ENCODE peak calls at places on chromosomes 13 and 19, in four cellular contexts. Z is retinal pigment epithelial cell, W is ascending aorta, O is nephron progenitor cell. V is an unnamed sample.

GRCh38 chr13:31878955-31879354 is 139.6 kb downstream of the RXFP2 start:
- DNase-seq in Z (no peak), W (no peak), O (no peak), V (no peak)

GRCh38 chr19:1276620-1277007 is 1.3 kb downstream of the FAM174C start:
- DNase-seq in Z (no peak), W (no peak), O (no peak), V (no peak)

GRCh38 chr13:107835339-107836018 is 379.9 kb downstream of the LIG4 start:
- DNase-seq in Z (peak; percentile 81), W (no peak), O (no peak), V (peak; percentile 87)

GRCh38 chr19:40366697-40367561 is 18.4 kb downstream of the PLD3 start:
- DNase-seq in Z (no peak), W (no peak), O (peak; percentile 57), V (peak; percentile 34)

GRCh38 chr19:54424201-54424600 is 8.9 kb downstream of the TTYH1 start:
- DNase-seq in Z (no peak), W (no peak), O (no peak), V (no peak)

GRCh38 chr13:49246850-49247721 is 639 bp upstream of the CDADC1 start:
- DNase-seq in Z (no peak), W (no peak), O (no peak), V (peak; percentile 3)

GRCh38 chr19:49601482-49602038 is 10.6 kb downstream of the PRR12 start:
- DNase-seq in Z (no peak), W (no peak), O (no peak), V (no peak)

GRCh38 chr13:45718063-45718462 is 15.9 kb downstream of the CBY2 start:
- DNase-seq in Z (no peak), W (no peak), O (no peak), V (peak; percentile 21)

GRCh38 chr13:44146162-44146561 is 227.5 kb upstream of the SERP2 start:
- DNase-seq in Z (no peak), W (no peak), O (no peak), V (no peak)

GRCh38 chr13:97257228-97257755 is 35.2 kb downstream of the MBNL2 start:
- DNase-seq in Z (no peak), W (no peak), O (no peak), V (no peak)

GRCh38 chr13:97256343-97256783 is 34.2 kb downstream of the MBNL2 start:
- DNase-seq in Z (peak; percentile 93), W (no peak), O (no peak), V (peak; percentile 96)

GRCh38 chr13:97259787-97260641 is 37.9 kb downstream of the MBNL2 start:
- DNase-seq in Z (no peak), W (no peak), O (peak; percentile 19), V (peak; percentile 87)

GRCh38 chr13:97258801-97259200 is 36.7 kb downstream of the MBNL2 start:
- DNase-seq in Z (peak; percentile 66), W (no peak), O (no peak), V (peak; percentile 80)

GRCh38 chr13:97257800-97258799 is 36.0 kb downstream of the MBNL2 start:
- DNase-seq in Z (peak; percentile 86), W (peak; percentile 18), O (no peak), V (peak; percentile 96)
- TF ChIP-seq CTCF in Z (peak; percentile 32), W (no peak), O (no peak), V (peak; percentile 46)

GRCh38 chr13:112588490-112589297 is 741 bp upstream of the TUBGCP3 start:
- DNase-seq in Z (no peak), W (no peak), O (no peak), V (no peak)

GRCh38 chr13:112586334-112586733 is 1.6 kb downstream of the TUBGCP3 start:
- DNase-seq in Z (no peak), W (no peak), O (no peak), V (no peak)

GRCh38 chr13:112583592-112584277 is 4.2 kb downstream of the TUBGCP3 start:
- DNase-seq in Z (no peak), W (peak; percentile 30), O (no peak), V (no peak)

GRCh38 chr13:112587767-112588489 is at the start of gene TUBGCP3:
- DNase-seq in Z (peak; percentile 34), W (no peak), O (peak; percentile 81), V (peak; percentile 83)

DNA sequence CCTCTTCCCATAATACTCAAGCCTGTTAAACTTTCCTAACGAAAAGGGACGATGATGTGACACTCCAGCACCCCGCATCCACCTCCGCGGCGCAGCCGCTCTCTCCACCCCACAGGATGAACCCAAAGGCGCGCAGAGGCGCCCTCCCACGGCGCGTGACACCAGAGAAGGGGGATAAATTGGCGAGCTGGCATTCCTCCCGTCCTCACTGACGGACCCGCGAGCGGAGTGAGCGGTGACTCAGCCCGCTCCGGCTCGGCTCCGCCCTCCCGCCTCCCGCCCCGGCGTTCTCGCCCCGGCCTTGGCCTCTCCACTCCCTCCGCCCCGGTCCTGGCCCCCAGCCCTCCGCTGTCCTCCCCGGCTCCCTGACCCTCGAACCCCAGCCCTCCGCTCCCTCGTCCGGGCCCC is 590 bp downstream of the TUBGCP3 start:
- DNase-seq in Z (peak; percentile 31), W (peak; percentile 62), O (peak; percentile 84), V (peak; percentile 80)
- TF ChIP-seq CTCF in Z (peak; percentile 14), W (peak; percentile 22), O (no peak), V (no peak)

DNA sequence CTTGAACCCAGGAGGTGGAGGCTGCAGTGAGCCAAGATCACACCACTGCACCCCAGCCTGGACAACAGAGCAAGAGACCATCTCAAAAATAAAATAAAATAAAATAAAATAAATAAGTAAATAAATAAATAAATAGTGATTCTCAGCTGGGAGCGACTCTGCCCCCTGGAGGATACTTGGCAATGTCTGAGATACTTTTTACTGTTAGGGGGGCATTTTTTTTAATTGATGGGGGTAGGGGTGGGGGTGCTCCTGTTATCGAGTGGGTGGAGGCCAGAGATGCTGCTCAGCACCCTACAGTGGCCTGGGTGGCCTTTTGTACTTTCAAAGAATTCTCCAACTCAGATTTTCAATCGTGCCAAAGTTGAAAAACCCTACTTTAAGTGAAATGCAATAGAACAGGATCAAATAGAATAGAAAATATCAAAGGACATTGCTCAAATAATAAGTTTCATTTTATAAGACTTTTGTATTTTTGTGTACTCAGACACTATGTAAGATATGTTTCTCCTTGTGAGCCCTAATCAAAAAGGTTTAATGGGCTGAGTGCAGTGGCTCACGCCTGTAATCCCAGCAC is 7.1 kb upstream of the CLPP start:
- DNase-seq in Z (no peak), W (no peak), O (no peak), V (peak; percentile 46)
- TF ChIP-seq CTCF in Z (peak; percentile 62), W (peak; percentile 52), O (no peak), V (peak; percentile 76)

GRCh38 chr19:12794196-12794921 is 3.1 kb downstream of the JUNB start:
- DNase-seq in Z (no peak), W (no peak), O (no peak), V (peak; percentile 66)
- TF ChIP-seq CTCF in Z (no peak), W (no peak), O (no peak), V (no peak)

DNA sequence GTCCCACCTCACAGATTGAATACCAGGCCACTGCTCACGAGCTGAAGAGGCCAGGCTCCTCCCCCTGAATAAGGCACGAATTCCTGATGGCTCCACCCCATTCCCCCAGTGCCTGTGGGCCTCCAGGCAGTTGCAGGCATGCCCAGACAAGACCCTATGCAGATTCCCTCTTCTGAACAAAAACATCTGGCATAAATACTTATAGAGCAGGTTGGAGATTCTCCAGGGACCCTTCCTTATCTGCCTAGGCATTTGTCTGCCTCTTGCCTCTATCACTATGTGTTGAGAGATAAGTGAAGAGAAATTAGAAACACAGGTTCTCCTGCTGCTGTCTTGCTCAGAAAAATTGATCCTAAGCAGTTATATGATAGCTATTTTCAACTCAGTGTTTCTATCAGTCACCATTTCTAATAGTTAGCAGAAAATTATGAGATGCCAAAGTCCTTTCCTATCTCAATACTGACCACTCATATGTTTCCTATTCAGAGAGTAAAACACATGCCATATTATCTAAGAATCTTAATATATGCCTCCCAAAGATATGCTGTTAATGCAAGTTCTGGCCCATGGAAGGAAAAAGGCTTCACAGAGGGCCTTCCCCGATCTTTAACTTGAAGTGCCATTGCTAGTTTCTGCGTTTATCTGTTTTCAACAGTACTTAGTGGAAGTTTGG is 364.0 kb downstream of the KCTD12 start:
- DNase-seq in Z (no peak), W (no peak), O (no peak), V (peak; percentile 70)
- TF ChIP-seq CTCF in Z (no peak), W (no peak), O (no peak), V (no peak)